ENCODE peak calls at places on chromosomes 1 and 21, in eight cellular contexts. W is cardiac fibroblast, G is stomach, Q is IMR-90, B is GM23338, C is fibroblast of lung, A is right lobe of liver, L is aorta. U is an unnamed sample.

GRCh38 chr21:45981641-45982255 is at the start of gene COL6A1:
- DNase-seq in L (peak), G (peak), Q (peak), B (peak), W (no peak), A (peak), C (no peak), U (peak)

GRCh38 chr1:1349256-1350012 is at the start of gene DVL1:
- DNase-seq in C (peak), G (peak), A (peak), W (peak), Q (peak), B (peak), L (peak), U (peak)

GRCh38 chr1:85606414-85606800 is 25.8 kb downstream of the CCN1 start:
- DNase-seq in B (no peak), G (no peak), C (no peak), A (no peak), Q (peak), W (no peak), L (no peak), U (no peak)

GRCh38 chr1:12407050-12407961 is 177.5 kb downstream of the VPS13D start:
- DNase-seq in C (peak), Q (peak), B (peak), W (peak), A (no peak), G (no peak), L (no peak), U (peak)

GRCh38 chr1:175376194-175376593 is 183.6 kb upstream of the KIAA0040 start:
- DNase-seq in L (no peak), G (no peak), B (peak), W (peak), Q (no peak), A (no peak), C (no peak), U (no peak)

GRCh38 chr1:30318413-30318812 is 405.0 kb downstream of the MATN1 start:
- DNase-seq in Q (no peak), L (no peak), B (peak), G (peak), C (no peak), A (no peak), W (no peak), U (no peak)

GRCh38 chr21:26845066-26845749 is at the start of gene ADAMTS1:
- DNase-seq in A (peak), L (peak), W (peak), C (peak), B (peak), Q (peak), G (peak), U (peak)

GRCh38 chr21:41477641-41478318 is 30.2 kb downstream of the TMPRSS2 start:
- DNase-seq in G (peak), L (no peak), A (no peak), B (peak), Q (no peak), C (peak), W (peak), U (no peak)

GRCh38 chr1:42955311-42956063 is 3.2 kb downstream of the SLC2A1 start:
- DNase-seq in A (no peak), B (no peak), C (no peak), G (no peak), W (no peak), L (no peak), Q (no peak), U (no peak)

GRCh38 chr1:145956776-145957442 is 908 bp downstream of the LIX1L start:
- DNase-seq in G (no peak), C (peak), Q (peak), B (no peak), L (no peak), W (peak), A (no peak), U (peak)

GRCh38 chr1:238558156-238558555 is 667.4 kb upstream of the ZP4 start:
- DNase-seq in Q (peak), A (no peak), L (no peak), G (no peak), W (peak), C (peak), B (no peak), U (peak)

GRCh38 chr1:48093696-48094518 is 96.7 kb upstream of the TRABD2B start:
- DNase-seq in Q (peak), W (peak), L (peak), B (peak), A (peak), G (peak), C (peak), U (peak)

GRCh38 chr1:62420214-62420613 is 16.6 kb upstream of the USP1 start:
- DNase-seq in A (no peak), C (no peak), G (no peak), W (no peak), Q (no peak), L (no peak), B (no peak), U (no peak)

GRCh38 chr1:50719126-50719525 is 240.9 kb downstream of the FAF1 start:
- DNase-seq in L (no peak), C (no peak), B (no peak), W (no peak), G (no peak), A (no peak), Q (no peak), U (no peak)

GRCh38 chr1:20753589-20753988 is 21.1 kb upstream of the SH2D5 start:
- DNase-seq in W (no peak), L (no peak), A (no peak), C (peak), Q (peak), G (no peak), B (no peak), U (no peak)

GRCh38 chr21:40863839-40864238 is 16.9 kb upstream of the DSCAM start:
- DNase-seq in Q (no peak), L (no peak), W (no peak), B (no peak), C (no peak), G (no peak), A (no peak), U (no peak)

GRCh38 chr1:94999456-95000131 is 72.7 kb upstream of the CNN3 start:
- DNase-seq in C (no peak), G (no peak), A (no peak), Q (no peak), B (no peak), L (no peak), W (no peak), U (no peak)

GRCh38 chr1:243287128-243287470 is 31.3 kb downstream of the SDCCAG8 start:
- DNase-seq in Q (peak), B (no peak), L (no peak), A (no peak), G (no peak), W (no peak), C (peak), U (peak)

GRCh38 chr1:38477811-38478210 is 381.8 kb downstream of the RRAGC start:
- DNase-seq in B (no peak), C (no peak), W (no peak), Q (no peak), G (no peak), L (no peak), A (no peak), U (no peak)

GRCh38 chr1:38476784-38477175 is 382.8 kb downstream of the RRAGC start:
- DNase-seq in B (no peak), L (no peak), C (no peak), A (no peak), Q (no peak), G (no peak), W (no peak), U (no peak)

GRCh38 chr1:38474738-38475623 is 384.6 kb downstream of the RRAGC start:
- DNase-seq in C (no peak), B (peak), L (no peak), A (no peak), Q (no peak), G (no peak), W (no peak), U (no peak)

GRCh38 chr1:38476111-38476783 is 383.3 kb downstream of the RRAGC start:
- DNase-seq in C (no peak), Q (no peak), G (no peak), A (no peak), L (no peak), B (peak), W (no peak), U (no peak)

GRCh38 chr1:38475624-38476005 is 384.0 kb downstream of the RRAGC start:
- DNase-seq in G (no peak), W (no peak), A (no peak), C (no peak), B (peak), Q (no peak), L (no peak), U (no peak)
- H3K4me3 ChIP-seq in G (no peak), W (no peak), A (no peak), C (no peak), B (peak), Q (no peak), L (no peak), U (no peak)

DNA sequence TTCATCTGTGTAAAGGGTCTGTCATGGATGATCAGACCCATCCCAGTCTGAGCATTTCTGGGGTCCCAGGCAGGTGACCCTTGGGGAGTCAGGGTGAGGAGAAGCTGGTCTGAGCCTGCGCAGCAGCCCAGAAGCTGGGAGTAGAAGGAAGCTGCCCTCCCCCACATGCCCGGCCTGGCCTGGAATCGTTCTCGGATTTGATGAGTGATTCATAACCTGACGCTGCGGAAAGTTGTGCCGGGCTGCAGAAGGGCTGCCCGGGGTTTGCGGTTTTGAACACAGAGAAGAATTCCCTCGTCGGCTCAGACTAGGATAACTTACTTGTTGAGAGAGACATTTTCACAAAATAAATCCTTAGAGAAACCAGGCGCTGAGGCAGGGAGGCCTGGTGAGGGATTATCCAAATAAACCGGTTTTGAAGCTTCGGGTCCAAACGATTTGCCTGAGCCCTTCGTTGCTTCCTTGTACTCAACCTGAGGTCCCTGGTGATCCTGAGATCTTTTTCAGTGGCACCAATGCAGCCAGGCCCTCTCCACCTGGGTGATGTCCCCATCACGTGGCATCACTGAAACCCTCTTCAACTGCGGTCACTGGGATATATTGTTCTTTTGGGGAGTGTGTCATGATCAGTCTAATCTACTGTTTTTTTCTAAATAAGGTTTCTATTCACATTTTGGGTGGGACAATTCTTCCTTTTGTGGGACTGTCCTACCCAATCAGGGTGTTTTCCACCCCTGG is 29.2 kb downstream of the EPHB2 start:
- DNase-seq in Q (peak), C (peak), L (peak), A (no peak), G (no peak), W (peak), B (no peak), U (peak)
- H3K4me3 ChIP-seq in Q (no peak), C (no peak), L (no peak), A (no peak), G (no peak), W (no peak), B (no peak), U (no peak)

GRCh38 chr1:10509823-10510509 is 35.2 kb downstream of the PEX14 start:
- DNase-seq in Q (no peak), A (no peak), G (no peak), W (no peak), B (no peak), C (no peak), L (no peak), U (no peak)
- H3K4me3 ChIP-seq in Q (no peak), A (no peak), G (no peak), W (no peak), B (no peak), C (no peak), L (no peak), U (no peak)

GRCh38 chr1:203082571-203083462 is 3.0 kb downstream of the MYOG start:
- DNase-seq in C (no peak), B (peak), A (no peak), W (no peak), G (peak), L (no peak), Q (no peak), U (no peak)
- H3K4me3 ChIP-seq in C (no peak), B (no peak), A (no peak), W (no peak), G (no peak), L (no peak), Q (no peak), U (no peak)

DNA sequence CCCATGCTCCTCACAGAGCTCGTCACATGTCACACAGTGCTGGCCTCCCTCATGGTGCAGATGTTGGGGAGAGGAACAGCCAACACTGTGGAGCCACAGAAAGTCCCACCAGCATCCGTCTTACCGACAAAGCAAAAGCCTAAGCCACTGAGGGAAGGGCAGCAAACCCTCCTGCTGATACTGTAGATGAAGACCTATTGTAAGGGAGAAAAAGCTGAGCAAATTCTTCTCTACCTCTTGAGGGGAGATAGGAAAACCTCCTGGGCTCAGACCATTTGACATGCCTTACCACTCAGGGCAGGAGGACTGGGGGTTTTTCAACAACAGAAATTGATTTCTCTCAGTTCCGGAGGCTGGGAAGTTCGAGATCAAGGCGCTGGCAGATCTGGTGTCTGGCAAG is 95.9 kb downstream of the WDR64 start:
- DNase-seq in W (no peak), A (no peak), G (no peak), L (no peak), Q (no peak), B (peak), C (no peak), U (no peak)
- H3K4me3 ChIP-seq in W (no peak), A (no peak), G (no peak), L (no peak), Q (no peak), B (no peak), C (no peak), U (no peak)

GRCh38 chr1:154567386-154568164 is at the start of gene CHRNB2:
- DNase-seq in A (peak), L (peak), Q (no peak), B (peak), C (peak), G (peak), W (peak), U (peak)
- H3K4me3 ChIP-seq in A (no peak), L (no peak), Q (no peak), B (peak), C (no peak), G (no peak), W (no peak), U (peak)

DNA sequence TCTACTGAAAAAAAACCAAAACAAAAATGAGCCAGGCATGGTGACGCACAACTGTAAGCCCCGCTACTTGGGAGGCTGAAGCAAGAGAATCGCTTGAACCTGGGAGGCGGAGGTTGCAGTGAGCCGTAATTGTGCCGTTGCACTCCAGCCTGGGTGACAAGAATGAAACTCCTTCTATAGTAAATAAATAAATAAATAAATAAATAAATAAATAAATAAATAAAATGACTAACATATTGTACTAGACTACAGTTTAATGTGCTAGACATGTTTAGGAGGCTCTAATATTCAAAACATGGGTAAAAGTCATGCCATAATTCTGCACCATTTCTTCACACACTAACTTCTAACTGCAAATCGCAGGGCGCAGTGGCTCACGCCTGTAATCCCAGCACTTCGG is 33.3 kb upstream of the ERO1B start:
- DNase-seq in C (no peak), L (no peak), W (no peak), Q (no peak), B (no peak), G (no peak), A (no peak), U (no peak)
- H3K4me3 ChIP-seq in C (no peak), L (no peak), W (no peak), Q (no peak), B (no peak), G (no peak), A (no peak), U (no peak)

U was measured in fibroblast of the aortic adventitia.